ENCODE peak calls at places on chromosomes 3 and 15, in five cellular contexts. J is bronchial epithelial cell; P is BJ; S is glutamatergic neuron; T is CD8-positive, alpha-beta T cell. X is an unnamed sample.

GRCh38 chr15:41417418-41417811 is 520 bp downstream of the RTF1 start:
- DNase-seq in T (peak), J (no peak), S (peak), P (no peak), X (no peak)

GRCh38 chr15:34185666-34186065 is 24.2 kb downstream of the KATNBL1 start:
- DNase-seq in P (no peak), S (no peak), T (no peak), J (no peak), X (no peak)

GRCh38 chr15:70851889-70852288 is 2.1 kb downstream of the LARP6 start:
- DNase-seq in S (no peak), P (no peak), T (no peak), J (no peak), X (no peak)

GRCh38 chr15:65584241-65584640 is 26.7 kb downstream of the INTS14 start:
- DNase-seq in T (no peak), J (no peak), P (no peak), S (no peak), X (no peak)

GRCh38 chr3:5017953-5018531 is 38.8 kb downstream of the BHLHE40 start:
- DNase-seq in S (no peak), T (no peak), P (no peak), J (peak), X (peak)

GRCh38 chr3:187667526-187667925 is 2.7 kb downstream of the SST start:
- DNase-seq in P (no peak), T (no peak), J (no peak), S (no peak), X (no peak)

GRCh38 chr3:77254967-77255831 is 215.3 kb downstream of the ROBO2 start:
- DNase-seq in J (peak), P (no peak), T (no peak), S (no peak), X (peak)

GRCh38 chr15:78056714-78057269 is 20.7 kb downstream of the TBC1D2B start:
- DNase-seq in J (peak), T (no peak), P (no peak), S (no peak), X (no peak)

GRCh38 chr3:4856986-4857385 is 122.3 kb upstream of the BHLHE40 start:
- DNase-seq in S (no peak), T (no peak), J (no peak), P (no peak), X (no peak)

GRCh38 chr3:145333931-145334330 is 827.1 kb downstream of the PLOD2 start:
- DNase-seq in J (no peak), T (no peak), P (no peak), S (no peak), X (no peak)
- TF ChIP-seq CTCF in J (no peak), T (no peak), P (no peak), S (no peak), X (no peak)

DNA sequence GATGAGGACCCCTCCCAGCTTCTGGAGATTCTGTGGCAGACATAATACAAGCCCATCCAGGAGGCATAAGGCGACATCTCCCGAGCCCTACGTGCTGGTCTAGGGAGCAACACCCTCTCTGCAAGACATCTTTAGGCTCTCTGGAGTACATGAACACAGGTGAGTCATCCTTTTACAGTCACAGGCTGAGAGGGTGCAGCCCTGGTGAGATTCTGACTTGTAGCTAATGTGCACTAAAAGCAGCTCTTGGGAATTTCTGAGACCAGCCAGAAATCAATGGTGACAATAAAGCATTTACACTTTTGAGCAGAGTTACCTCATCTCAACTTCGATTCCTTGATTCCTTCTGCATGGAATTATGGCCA is 131.1 kb downstream of the XXYLT1 start:
- DNase-seq in T (no peak), S (no peak), P (no peak), J (peak), X (no peak)
- TF ChIP-seq CTCF in T (no peak), S (no peak), P (no peak), J (no peak), X (no peak)

DNA sequence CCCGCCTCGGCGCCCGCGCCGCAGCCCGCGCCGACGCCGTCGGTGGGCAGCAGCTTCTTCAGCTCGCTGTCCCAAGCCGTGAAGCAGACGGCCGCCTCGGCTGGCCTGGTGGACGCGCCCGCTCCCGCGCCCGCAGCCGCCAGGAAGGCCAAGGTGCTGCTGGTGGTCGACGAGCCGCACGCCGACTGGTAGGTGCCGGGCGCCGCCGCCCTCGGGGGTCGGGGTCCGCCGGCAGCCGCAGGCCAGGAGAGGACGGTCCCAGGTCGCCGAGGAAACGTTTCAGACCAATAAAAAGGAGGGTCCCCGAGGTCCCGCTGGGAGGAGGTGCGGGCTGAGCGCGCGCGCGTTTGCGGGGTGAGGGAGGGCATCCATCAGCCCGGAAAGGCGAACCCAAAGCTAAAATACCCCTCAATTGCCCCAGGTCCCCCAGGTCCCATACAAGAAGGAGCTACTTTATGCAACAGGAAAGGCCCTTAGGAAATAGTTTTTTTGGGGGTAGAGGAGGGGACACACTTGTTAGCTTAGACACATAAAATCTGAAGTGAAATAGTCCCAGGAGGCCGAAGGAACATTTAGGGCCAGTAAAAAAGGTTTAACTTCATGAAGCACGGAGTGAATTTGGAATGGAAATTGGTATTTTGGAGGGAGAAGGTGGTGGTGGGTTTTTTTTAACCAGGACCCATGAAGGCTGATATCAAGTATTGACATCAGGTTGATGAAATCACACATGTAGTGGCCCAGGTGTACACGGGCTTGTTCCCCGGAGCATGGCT is 739 bp downstream of the SYN2 start:
- DNase-seq in S (peak), P (no peak), T (no peak), J (no peak), X (no peak)
- TF ChIP-seq CTCF in S (no peak), P (no peak), T (no peak), J (no peak), X (no peak)

DNA sequence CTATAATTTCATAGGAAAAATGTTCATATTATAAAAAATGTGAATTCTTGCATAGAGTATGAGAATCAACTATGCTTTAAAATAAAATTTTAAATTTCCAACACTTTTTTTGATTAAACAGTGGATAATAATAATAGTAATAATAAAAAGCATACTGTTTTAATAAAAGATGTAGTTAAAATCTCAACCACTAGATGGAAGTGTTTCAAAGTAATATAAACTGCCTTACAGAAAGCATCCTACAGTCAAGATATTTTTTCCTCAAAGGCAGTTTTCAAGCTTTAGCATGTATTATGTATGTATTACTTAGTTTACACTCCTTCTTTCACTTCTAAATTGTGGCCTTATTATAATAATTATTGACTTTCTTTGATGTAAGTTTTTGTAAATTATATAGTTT is 217.5 kb downstream of the CHL1 start:
- DNase-seq in T (no peak), P (no peak), J (peak), S (no peak), X (no peak)
- TF ChIP-seq CTCF in T (no peak), P (no peak), J (peak), S (peak), X (peak)

GRCh38 chr15:64429448-64429847 is 30.9 kb upstream of the ZNF609 start:
- DNase-seq in S (no peak), T (no peak), J (no peak), P (no peak), X (no peak)
- TF ChIP-seq CTCF in S (no peak), T (no peak), J (no peak), P (no peak), X (no peak)

DNA sequence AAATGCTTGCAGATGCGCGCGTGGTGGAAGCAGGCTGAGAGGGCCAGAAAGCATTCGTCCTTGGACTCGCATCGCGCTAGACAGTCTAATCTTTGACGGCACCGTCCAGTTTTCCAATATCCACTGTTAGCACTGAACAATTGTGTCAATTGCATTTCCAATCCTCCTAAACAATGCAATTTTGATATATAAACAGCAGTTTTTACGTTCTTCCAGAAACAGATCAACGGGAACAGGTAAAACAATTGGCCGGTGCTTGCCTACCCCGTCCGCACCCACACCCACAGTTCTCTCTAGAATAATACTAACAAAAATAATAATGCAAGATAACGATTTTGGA is 17.2 kb downstream of the CPN2 start:
- DNase-seq in S (no peak), T (no peak), P (no peak), J (no peak), X (no peak)
- TF ChIP-seq CTCF in S (peak), T (peak), P (no peak), J (no peak), X (no peak)

GRCh38 chr3:169746924-169747323 is 17.9 kb downstream of the TERC start:
- DNase-seq in S (no peak), J (no peak), P (no peak), T (no peak), X (no peak)

GRCh38 chr3:169748670-169749069 is 16.2 kb downstream of the TERC start:
- DNase-seq in P (no peak), J (peak), T (no peak), S (no peak), X (no peak)

GRCh38 chr3:169739067-169739466 is 25.8 kb downstream of the TERC start:
- DNase-seq in P (no peak), S (no peak), T (no peak), J (no peak), X (no peak)

GRCh38 chr3:169744332-169745054 is 20.4 kb downstream of the TERC start:
- DNase-seq in J (peak), T (no peak), P (no peak), S (no peak), X (no peak)
- TF ChIP-seq CTCF in J (no peak), T (peak), P (no peak), S (no peak), X (peak)

DNA sequence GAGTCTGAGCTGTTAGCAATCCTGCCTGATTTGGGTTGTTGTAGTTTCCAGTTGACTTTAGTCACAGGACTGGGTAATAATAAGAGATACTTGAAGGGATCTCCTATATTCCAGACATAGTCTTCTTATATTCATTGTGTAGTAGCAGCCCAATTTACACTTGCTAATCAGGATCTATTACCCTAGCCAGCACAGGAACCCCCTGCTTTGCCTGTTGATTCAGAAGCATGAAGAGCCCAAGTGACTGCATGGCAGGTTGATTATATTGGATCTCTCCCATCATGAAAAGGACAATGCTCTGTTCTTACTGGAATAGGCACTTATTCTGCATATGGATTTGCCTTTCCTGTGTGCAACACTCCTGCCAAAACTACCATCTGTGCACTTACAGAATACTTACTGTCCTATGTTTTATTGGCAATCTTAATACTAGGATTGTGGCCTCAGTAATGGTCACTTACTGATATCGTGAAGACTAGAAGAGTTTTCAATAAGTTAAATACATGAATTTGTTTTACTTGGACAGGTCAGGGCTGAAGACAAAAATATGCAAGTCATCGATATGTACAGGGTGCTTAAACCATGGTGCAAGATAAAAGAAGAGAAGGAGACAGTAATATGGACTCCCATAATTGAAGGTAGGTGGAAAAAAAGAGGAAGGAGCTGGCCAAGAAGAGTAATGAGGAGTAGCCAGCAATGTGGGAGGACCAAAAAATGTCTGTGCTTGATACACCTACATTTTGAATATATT is 304.1 kb downstream of the MCTP2 start:
- DNase-seq in T (no peak), S (no peak), P (no peak), J (no peak), X (no peak)
- TF ChIP-seq CTCF in T (no peak), S (no peak), P (no peak), J (no peak), X (no peak)

X was measured in AG09319.